ENCODE peak calls at places on chromosomes 7 and 10, in four cellular contexts. C, K, N and D are unnamed samples.

GRCh38 chr7:71266912-71267311 is 135.0 kb downstream of the GALNT17 start:
- DNase-seq in C (no peak), N (no peak), K (no peak), D (no peak)

GRCh38 chr10:103685880-103686669 is 169.3 kb downstream of the SH3PXD2A start:
- DNase-seq in N (peak; percentile 49), K (peak; percentile 43), C (peak; percentile 54), D (peak; percentile 71)

GRCh38 chr7:138891446-138891810 is 89.8 kb downstream of the KIAA1549 start:
- DNase-seq in C (peak; percentile 77), K (no peak), N (no peak), D (no peak)

GRCh38 chr7:151260471-151260870 is 12.0 kb upstream of the SMARCD3 start:
- DNase-seq in K (no peak), N (no peak), C (no peak), D (no peak)

GRCh38 chr7:59079-59825 is 133.1 kb upstream of the FAM20C start:
- DNase-seq in N (no peak), K (no peak), C (no peak), D (no peak)

GRCh38 chr7:132622081-132622480 is 45.8 kb upstream of the PLXNA4 start:
- DNase-seq in N (no peak), K (no peak), C (no peak), D (no peak)

GRCh38 chr10:75058142-75058541 is 53.3 kb upstream of the SAMD8 start:
- DNase-seq in N (no peak), C (no peak), K (no peak), D (no peak)

GRCh38 chr10:131736321-131736980 is 164.4 kb upstream of the PPP2R2D start:
- DNase-seq in C (no peak), N (no peak), K (no peak), D (no peak)

GRCh38 chr7:127844707-127845331 is 186.4 kb downstream of the LRRC4 start:
- DNase-seq in N (no peak), K (peak; percentile 35), C (no peak), D (no peak)

GRCh38 chr10:78478919-78479318 is 445.3 kb downstream of the RPS24 start:
- DNase-seq in C (no peak), K (no peak), N (no peak), D (no peak)

GRCh38 chr7:66847879-66848810 is 72.9 kb upstream of the TMEM248 start:
- DNase-seq in N (peak; percentile 10), K (peak; percentile 78), C (peak; percentile 42), D (no peak)

GRCh38 chr10:4807803-4808507 is 18.1 kb upstream of the AKR1E2 start:
- DNase-seq in C (peak; percentile 35), N (no peak), K (peak; percentile 83), D (no peak)